ENCODE peak calls at places on chromosomes 6 and 20, in four cellular contexts. E, B, Q and I are unnamed samples.

GRCh38 chr20:11000416-11000815 is 326.6 kb upstream of the JAG1 start:
- DNase-seq in Q (no peak), B (no peak), E (no peak), I (no peak)

GRCh38 chr6:12134581-12134980 is 122.5 kb downstream of the HIVEP1 start:
- DNase-seq in Q (no peak), B (no peak), E (no peak), I (no peak)

GRCh38 chr20:50557549-50558134 is 47.5 kb downstream of the PTPN1 start:
- DNase-seq in B (no peak), Q (no peak), E (no peak), I (no peak)

GRCh38 chr20:8670900-8671229 is 398.0 kb upstream of the PLCB4 start:
- DNase-seq in E (no peak), B (no peak), Q (no peak), I (peak)

GRCh38 chr6:52407467-52407866 is 12.7 kb upstream of the EFHC1 start:
- DNase-seq in E (peak), B (no peak), Q (peak), I (no peak)

GRCh38 chr20:23246682-23247664 is 103.6 kb upstream of the NXT1 start:
- DNase-seq in E (no peak), Q (no peak), B (no peak), I (no peak)

GRCh38 chr6:11607381-11607780 is 69.8 kb downstream of the TMEM170B start:
- DNase-seq in E (no peak), Q (no peak), B (no peak), I (no peak)

GRCh38 chr6:146339716-146340115 is 203.9 kb upstream of the RAB32 start:
- DNase-seq in E (no peak), B (no peak), Q (no peak), I (no peak)

GRCh38 chr6:157070403-157071107 is 252.8 kb downstream of the TMEM242 start:
- DNase-seq in B (no peak), Q (no peak), E (no peak), I (no peak)

GRCh38 chr20:12287575-12287974 is 369.9 kb downstream of the BTBD3 start:
- DNase-seq in Q (no peak), E (no peak), B (no peak), I (no peak)